ENCODE peak calls at places on chromosomes 16 and 17, in five cellular contexts. One of them, this sample, is unnamed.

GRCh38 chr16:27840311-27841060 is 223.0 kb downstream of the GSG1L start:
- DNase-seq in HEK293T: no peak
- DNase-seq in ascending aorta: no peak
- DNase-seq in Right ventricle myocardium superior: no peak
- DNase-seq in esophagus squamous epithelium: no peak
- DNase-seq in this sample: no peak

GRCh38 chr17:74337834-74338500 is 11.9 kb downstream of the KIF19 start:
- DNase-seq in HEK293T: no peak
- DNase-seq in ascending aorta: no peak
- DNase-seq in Right ventricle myocardium superior: no peak
- DNase-seq in esophagus squamous epithelium: no peak
- DNase-seq in this sample: no peak

GRCh38 chr17:15247891-15248529 is 17.1 kb downstream of the PMP22 start:
- DNase-seq in HEK293T: peak
- DNase-seq in ascending aorta: no peak
- DNase-seq in Right ventricle myocardium superior: no peak
- DNase-seq in esophagus squamous epithelium: no peak
- DNase-seq in this sample: no peak

GRCh38 chr17:80754846-80755245 is 210.2 kb downstream of the RPTOR start:
- DNase-seq in HEK293T: no peak
- DNase-seq in ascending aorta: no peak
- DNase-seq in Right ventricle myocardium superior: no peak
- DNase-seq in esophagus squamous epithelium: no peak
- DNase-seq in this sample: no peak

GRCh38 chr16:75424096-75424762 is 9.1 kb downstream of the CFDP1 start:
- DNase-seq in HEK293T: no peak
- DNase-seq in ascending aorta: no peak
- DNase-seq in Right ventricle myocardium superior: no peak
- DNase-seq in esophagus squamous epithelium: no peak
- DNase-seq in this sample: no peak

GRCh38 chr17:79080349-79080748 is 5.7 kb downstream of the ENGASE start:
- DNase-seq in HEK293T: no peak
- DNase-seq in ascending aorta: no peak
- DNase-seq in Right ventricle myocardium superior: peak
- DNase-seq in esophagus squamous epithelium: no peak
- DNase-seq in this sample: no peak

GRCh38 chr16:8931864-8932263 is 31.8 kb downstream of the USP7 start:
- DNase-seq in HEK293T: peak
- DNase-seq in ascending aorta: no peak
- DNase-seq in Right ventricle myocardium superior: peak
- DNase-seq in esophagus squamous epithelium: no peak
- DNase-seq in this sample: no peak

GRCh38 chr16:17259751-17260270 is 210.9 kb downstream of the XYLT1 start:
- DNase-seq in HEK293T: no peak
- DNase-seq in ascending aorta: no peak
- DNase-seq in Right ventricle myocardium superior: no peak
- DNase-seq in esophagus squamous epithelium: no peak
- DNase-seq in this sample: no peak

GRCh38 chr17:28563475-28563874 is 7.8 kb downstream of the PIGS start:
- DNase-seq in HEK293T: no peak
- DNase-seq in ascending aorta: no peak
- DNase-seq in Right ventricle myocardium superior: no peak
- DNase-seq in esophagus squamous epithelium: no peak
- DNase-seq in this sample: no peak

GRCh38 chr17:48429638-48430586 is at the start of gene SKAP1:
- DNase-seq in HEK293T: no peak
- DNase-seq in ascending aorta: no peak
- DNase-seq in Right ventricle myocardium superior: no peak
- DNase-seq in esophagus squamous epithelium: no peak
- DNase-seq in this sample: no peak

GRCh38 chr16:2428051-2428786 is 1.0 kb upstream of the CCNF start:
- DNase-seq in HEK293T: peak
- DNase-seq in ascending aorta: no peak
- DNase-seq in Right ventricle myocardium superior: peak
- DNase-seq in esophagus squamous epithelium: no peak
- DNase-seq in this sample: no peak

GRCh38 chr16:66381585-66382170 is 15.2 kb downstream of the CDH5 start:
- DNase-seq in HEK293T: no peak
- DNase-seq in ascending aorta: no peak
- DNase-seq in Right ventricle myocardium superior: no peak
- DNase-seq in esophagus squamous epithelium: no peak
- DNase-seq in this sample: no peak

GRCh38 chr17:35596530-35597233 is 9.6 kb downstream of the AP2B1 start:
- DNase-seq in HEK293T: no peak
- DNase-seq in ascending aorta: no peak
- DNase-seq in Right ventricle myocardium superior: no peak
- DNase-seq in esophagus squamous epithelium: no peak
- DNase-seq in this sample: no peak

GRCh38 chr17:42891539-42892152 is 9.0 kb upstream of the G6PC1 start:
- DNase-seq in HEK293T: peak
- DNase-seq in ascending aorta: peak
- DNase-seq in Right ventricle myocardium superior: peak
- DNase-seq in esophagus squamous epithelium: no peak
- DNase-seq in this sample: no peak

GRCh38 chr16:19393226-19394074 is 24.2 kb upstream of the TMC5 start:
- DNase-seq in HEK293T: no peak
- DNase-seq in ascending aorta: no peak
- DNase-seq in Right ventricle myocardium superior: no peak
- DNase-seq in esophagus squamous epithelium: no peak
- DNase-seq in this sample: no peak

GRCh38 chr17:8315740-8316217 is 5.7 kb downstream of the ARHGEF15 start:
- DNase-seq in HEK293T: no peak
- DNase-seq in ascending aorta: no peak
- DNase-seq in Right ventricle myocardium superior: no peak
- DNase-seq in esophagus squamous epithelium: no peak
- DNase-seq in this sample: no peak

GRCh38 chr16:23433261-23433920 is 19.6 kb downstream of the COG7 start:
- DNase-seq in HEK293T: no peak
- DNase-seq in ascending aorta: no peak
- DNase-seq in Right ventricle myocardium superior: no peak
- DNase-seq in esophagus squamous epithelium: no peak
- DNase-seq in this sample: no peak

GRCh38 chr17:29838961-29839360 is 91.1 kb downstream of the SSH2 start:
- DNase-seq in HEK293T: no peak
- DNase-seq in ascending aorta: no peak
- DNase-seq in Right ventricle myocardium superior: no peak
- DNase-seq in esophagus squamous epithelium: no peak
- DNase-seq in this sample: peak

GRCh38 chr16:12187939-12188673 is 211.6 kb downstream of the SNX29 start:
- DNase-seq in HEK293T: no peak
- DNase-seq in ascending aorta: no peak
- DNase-seq in Right ventricle myocardium superior: no peak
- DNase-seq in esophagus squamous epithelium: no peak
- DNase-seq in this sample: no peak

GRCh38 chr17:65287040-65287439 is 149.9 kb downstream of the RGS9 start:
- DNase-seq in HEK293T: no peak
- DNase-seq in ascending aorta: no peak
- DNase-seq in Right ventricle myocardium superior: no peak
- DNase-seq in esophagus squamous epithelium: no peak
- DNase-seq in this sample: no peak

GRCh38 chr17:33955461-33955860 is 299.6 kb upstream of the CCL2 start:
- DNase-seq in HEK293T: no peak
- DNase-seq in ascending aorta: no peak
- DNase-seq in Right ventricle myocardium superior: no peak
- DNase-seq in esophagus squamous epithelium: no peak
- DNase-seq in this sample: no peak

GRCh38 chr16:23282508-23282907 is 19.6 kb upstream of the SCNN1B start:
- DNase-seq in HEK293T: no peak
- DNase-seq in ascending aorta: no peak
- DNase-seq in Right ventricle myocardium superior: no peak
- DNase-seq in esophagus squamous epithelium: no peak
- DNase-seq in this sample: no peak

GRCh38 chr17:18379246-18380146 is 1.9 kb downstream of the EVPLL start:
- DNase-seq in HEK293T: no peak
- DNase-seq in ascending aorta: no peak
- DNase-seq in Right ventricle myocardium superior: no peak
- DNase-seq in esophagus squamous epithelium: no peak
- DNase-seq in this sample: no peak

GRCh38 chr16:10579575-10579964 is 828 bp downstream of the EMP2 start:
- DNase-seq in HEK293T: no peak
- DNase-seq in ascending aorta: no peak
- DNase-seq in Right ventricle myocardium superior: no peak
- DNase-seq in esophagus squamous epithelium: no peak
- DNase-seq in this sample: no peak

GRCh38 chr16:75109732-75110243 is 6.8 kb downstream of the LDHD start:
- DNase-seq in HEK293T: no peak
- DNase-seq in ascending aorta: no peak
- DNase-seq in Right ventricle myocardium superior: peak
- DNase-seq in esophagus squamous epithelium: no peak
- DNase-seq in this sample: peak

GRCh38 chr16:19771796-19772195 is 53.7 kb downstream of the IQCK start:
- DNase-seq in HEK293T: no peak
- DNase-seq in ascending aorta: no peak
- DNase-seq in Right ventricle myocardium superior: no peak
- DNase-seq in esophagus squamous epithelium: no peak
- DNase-seq in this sample: no peak

GRCh38 chr17:42097691-42098661 is at the start of gene ZNF385C:
- DNase-seq in HEK293T: no peak
- DNase-seq in ascending aorta: no peak
- DNase-seq in Right ventricle myocardium superior: no peak
- DNase-seq in esophagus squamous epithelium: no peak
- DNase-seq in this sample: no peak

GRCh38 chr17:19239544-19239943 is 2.4 kb downstream of the EPN2 start:
- DNase-seq in HEK293T: no peak
- DNase-seq in ascending aorta: no peak
- DNase-seq in Right ventricle myocardium superior: peak
- DNase-seq in esophagus squamous epithelium: no peak
- DNase-seq in this sample: no peak

GRCh38 chr16:66588981-66589713 is 9.9 kb downstream of the CMTM2 start:
- DNase-seq in HEK293T: peak
- DNase-seq in ascending aorta: no peak
- DNase-seq in Right ventricle myocardium superior: peak
- DNase-seq in esophagus squamous epithelium: no peak
- DNase-seq in this sample: peak

GRCh38 chr16:78931267-78932060 is 669.1 kb downstream of the MAF start:
- DNase-seq in HEK293T: no peak
- DNase-seq in ascending aorta: no peak
- DNase-seq in Right ventricle myocardium superior: no peak
- DNase-seq in esophagus squamous epithelium: no peak
- DNase-seq in this sample: no peak